ENCODE peak calls at places on chromosome 21, in four cellular contexts. U is stimulated activated CD8-positive, alpha-beta memory T cell treated with anti-CD3 and anti-CD28 coated beads, Interleukin-4, amount 100 ng/mL, for 24 hours; J is iPS DF 19.7; Y is NCI-H1105. L is an unnamed sample.

GRCh38 chr21:45562965-45563364 is 20.7 kb upstream of the SLC19A1 start:
- DNase-seq in U (no peak), J (no peak), Y (no peak), L (no peak)

GRCh38 chr21:42109873-42110525 is 38.9 kb downstream of the UMODL1 start:
- DNase-seq in Y (no peak), J (no peak), U (no peak), L (no peak)

GRCh38 chr21:45418301-45419071 is 13.5 kb downstream of the COL18A1 start:
- DNase-seq in J (no peak), Y (no peak), U (no peak), L (no peak)

GRCh38 chr21:14917762-14918161 is 147.0 kb downstream of the NRIP1 start:
- DNase-seq in J (no peak), Y (no peak), U (no peak), L (no peak)

GRCh38 chr21:38848187-38848609 is 42.5 kb downstream of the ETS2 start:
- DNase-seq in U (no peak), Y (no peak), J (no peak), L (no peak)

GRCh38 chr21:36125513-36126121 is 9.3 kb upstream of the CBR3 start:
- DNase-seq in U (peak), Y (peak), J (no peak), L (no peak)

GRCh38 chr21:42047821-42048613 is 23.1 kb upstream of the UMODL1 start:
- DNase-seq in Y (no peak), J (no peak), U (no peak), L (no peak)

GRCh38 chr21:32790626-32791025 is 19.1 kb upstream of the PAXBP1 start:
- DNase-seq in J (no peak), U (no peak), Y (no peak), L (no peak)

GRCh38 chr21:39071623-39072214 is 111.5 kb downstream of the PSMG1 start:
- DNase-seq in U (no peak), Y (no peak), J (no peak), L (no peak)

GRCh38 chr21:17793675-17794123 is 25.5 kb downstream of the C21orf91 start:
- DNase-seq in U (no peak), J (no peak), Y (no peak), L (no peak)

GRCh38 chr21:45306453-45306831 is 18.7 kb upstream of the POFUT2 start:
- DNase-seq in U (no peak), Y (no peak), J (no peak), L (no peak)

GRCh38 chr21:42021751-42022430 is 11.7 kb upstream of the ZBTB21 start:
- DNase-seq in U (no peak), Y (no peak), J (no peak), L (peak)

GRCh38 chr21:26437326-26438009 is 135.6 kb downstream of the CYYR1 start:
- DNase-seq in U (no peak), Y (no peak), J (peak), L (no peak)

GRCh38 chr21:26819944-26820343 is 25.3 kb downstream of the ADAMTS1 start:
- DNase-seq in J (no peak), Y (no peak), U (no peak), L (no peak)

GRCh38 chr21:29208666-29209059 is 78.2 kb downstream of the MAP3K7CL start:
- DNase-seq in Y (no peak), U (no peak), J (no peak), L (no peak)

GRCh38 chr21:15455819-15456462 is 273.8 kb upstream of the USP25 start:
- DNase-seq in Y (no peak), U (no peak), J (no peak), L (no peak)

GRCh38 chr21:46124926-46125845 is 27.3 kb downstream of the COL6A2 start:
- DNase-seq in U (no peak), J (no peak), Y (no peak), L (no peak)

GRCh38 chr21:15141236-15141970 is 76.6 kb upstream of the NRIP1 start:
- DNase-seq in U (no peak), J (no peak), Y (peak), L (no peak)

GRCh38 chr21:16047857-16048256 is 318.1 kb downstream of the USP25 start:
- DNase-seq in J (no peak), Y (no peak), U (no peak), L (no peak)

GRCh38 chr21:33884361-33885157 is 31.0 kb downstream of the ATP5PO start:
- DNase-seq in U (no peak), Y (no peak), J (no peak), L (no peak)

GRCh38 chr21:45935628-45936027 is 45.9 kb upstream of the COL6A1 start:
- DNase-seq in U (no peak), Y (no peak), J (peak), L (no peak)

GRCh38 chr21:24042687-24043086 is 1564.6 kb downstream of the MRPL39 start:
- DNase-seq in U (no peak), J (no peak), Y (no peak), L (no peak)